ENCODE peak calls at places on chromosomes 7 and 10, in four cellular contexts. J is aorta, W is AG08395, R is IMR-90. F is an unnamed sample.

GRCh38 chr7:45457591-45457990 is 116.6 kb upstream of the ADCY1 start:
- DNase-seq in J (no peak), W (no peak), R (no peak), F (no peak)

GRCh38 chr10:30705625-30706149 is 76.1 kb upstream of the LYZL2 start:
- DNase-seq in J (no peak), W (no peak), R (no peak), F (no peak)

GRCh38 chr7:112346381-112347060 is 103.7 kb upstream of the IFRD1 start:
- DNase-seq in J (no peak), W (no peak), R (no peak), F (no peak)

GRCh38 chr10:95394161-95394880 is 103.5 kb upstream of the PDLIM1 start:
- DNase-seq in J (no peak), W (no peak), R (no peak), F (no peak)

GRCh38 chr7:3068568-3068967 is 24.9 kb upstream of the CARD11 start:
- DNase-seq in J (no peak), W (no peak), R (no peak), F (no peak)

GRCh38 chr7:129739427-129739826 is 127.9 kb downstream of the NRF1 start:
- DNase-seq in J (no peak), W (no peak), R (peak; percentile 76), F (peak; percentile 8)

GRCh38 chr10:1169186-1169885 is 113.2 kb downstream of the WDR37 start:
- DNase-seq in J (peak; percentile 67), W (no peak), R (no peak), F (no peak)

GRCh38 chr7:1365846-1366245 is 93.4 kb downstream of the MICALL2 start:
- DNase-seq in J (peak; percentile 28), W (no peak), R (no peak), F (no peak)

GRCh38 chr10:96124230-96125141 is 5.6 kb upstream of the ZNF518A start:
- DNase-seq in J (no peak), W (peak; percentile 30), R (peak; percentile 36), F (peak; percentile 33)

GRCh38 chr7:46485481-46486065 is 564.5 kb upstream of the IGFBP3 start:
- DNase-seq in J (no peak), W (peak; percentile 62), R (peak; percentile 90), F (peak; percentile 78)

GRCh38 chr10:16854623-16855022 is 37.4 kb upstream of the RSU1 start:
- DNase-seq in J (no peak), W (peak; percentile 57), R (no peak), F (peak; percentile 72)

GRCh38 chr7:36784991-36785940 is 61.0 kb upstream of the AOAH start:
- DNase-seq in J (no peak), W (no peak), R (no peak), F (no peak)

GRCh38 chr10:13003004-13003403 is 1.5 kb upstream of the CCDC3 start:
- DNase-seq in J (no peak), W (no peak), R (peak; percentile 48), F (no peak)

GRCh38 chr10:75660833-75661232 is 229.4 kb downstream of the LRMDA start:
- DNase-seq in J (peak; percentile 77), W (no peak), R (no peak), F (no peak)

GRCh38 chr7:39336457-39336856 is 229.7 kb upstream of the YAE1 start:
- DNase-seq in J (no peak), W (peak; percentile 16), R (no peak), F (no peak)

GRCh38 chr10:60003709-60004191 is 97.4 kb upstream of the CCDC6 start:
- DNase-seq in J (no peak), W (no peak), R (no peak), F (no peak)

GRCh38 chr10:66844176-66844947 is 81.5 kb upstream of the LRRTM3 start:
- DNase-seq in J (no peak), W (no peak), R (no peak), F (no peak)

GRCh38 chr10:64529003-64529350 is 1007.8 kb downstream of the REEP3 start:
- DNase-seq in J (no peak), W (no peak), R (no peak), F (no peak)

GRCh38 chr10:133299738-133300137 is 8.9 kb downstream of the TUBGCP2 start:
- DNase-seq in J (no peak), W (no peak), R (no peak), F (no peak)

GRCh38 chr10:93473161-93473560 is 9.0 kb downstream of the MYOF start:
- DNase-seq in J (no peak), W (no peak), R (no peak), F (no peak)

GRCh38 chr7:129688503-129689222 is 77.1 kb downstream of the NRF1 start:
- DNase-seq in J (no peak), W (no peak), R (no peak), F (no peak)

GRCh38 chr10:112950714-112951348 is 784 bp downstream of the TCF7L2 start:
- DNase-seq in J (peak; percentile 79), W (no peak), R (peak; percentile 49), F (peak; percentile 62)

GRCh38 chr10:117545141-117546019 is 2.8 kb downstream of the EMX2 start:
- DNase-seq in J (peak; percentile 72), W (no peak), R (no peak), F (no peak)

GRCh38 chr7:74311305-74311744 is 22.1 kb downstream of the CLIP2 start:
- DNase-seq in J (no peak), W (no peak), R (peak; percentile 68), F (peak; percentile 53)

GRCh38 chr7:135193615-135194081 is 17.7 kb downstream of the WDR91 start:
- DNase-seq in J (no peak), W (peak; percentile 79), R (peak; percentile 97), F (peak; percentile 97)

GRCh38 chr10:117896517-117896916 is 150.2 kb downstream of the RAB11FIP2 start:
- DNase-seq in J (no peak), W (no peak), R (no peak), F (no peak)

F was measured in EL.